ENCODE peak calls at places on chromosomes 11 and 22, in nine cellular contexts. D is colonic mucosa; X is upper lobe of right lung; T is cardiac muscle cell; V is suprapubic skin; R is BE2C; Y is CD8-positive, alpha-beta memory T cell; F is CD4-positive, CD25-positive, alpha-beta regulatory T cell; O is psoas muscle. Z is an unnamed sample.
A peak's percentile ranks its signal among the peaks of the same experiment; 100 is the strongest.

GRCh38 chr22:50252081-50253045 is 1.3 kb upstream of the HDAC10 start:
- DNase-seq in R (peak; percentile 86), O (peak; percentile 87), Y (peak; percentile 54), V (peak; percentile 91), D (peak; percentile 85), T (peak; percentile 71), X (peak; percentile 90), F (peak; percentile 71), Z (peak; percentile 53)

GRCh38 chr11:62875698-62876483 is 4.8 kb upstream of the SLC3A2 start:
- DNase-seq in F (no peak), O (no peak), D (no peak), X (no peak), Y (no peak), R (no peak), V (no peak), T (no peak), Z (no peak)

GRCh38 chr11:1877211-1878133 is 14.2 kb downstream of the PRR33 start:
- DNase-seq in X (peak; percentile 65), O (peak; percentile 80), Y (no peak), V (peak; percentile 86), F (no peak), R (peak; percentile 54), D (peak; percentile 45), T (peak; percentile 73), Z (no peak)

GRCh38 chr11:65300621-65301290 is 13.9 kb upstream of the CDC42EP2 start:
- DNase-seq in X (no peak), O (peak; percentile 20), F (no peak), R (no peak), D (no peak), Y (no peak), V (no peak), T (no peak), Z (no peak)

GRCh38 chr22:40791241-40791640 is 27.9 kb downstream of the SLC25A17 start:
- DNase-seq in R (no peak), O (no peak), Y (no peak), F (no peak), V (no peak), D (no peak), X (no peak), T (peak; percentile 28), Z (no peak)

GRCh38 chr11:78420255-78420764 is 2.7 kb upstream of the GAB2 start:
- DNase-seq in O (peak; percentile 72), V (peak; percentile 87), D (peak; percentile 77), X (peak; percentile 69), Y (peak; percentile 28), T (peak; percentile 94), R (peak; percentile 74), F (peak; percentile 35), Z (no peak)

GRCh38 chr11:65355776-65356393 is 1.3 kb downstream of the TIGD3 start:
- DNase-seq in X (peak; percentile 75), T (peak; percentile 46), R (no peak), V (no peak), Y (no peak), O (peak; percentile 61), F (no peak), D (peak; percentile 44), Z (no peak)

GRCh38 chr22:33983558-33983957 is 63.3 kb upstream of the LARGE1 start:
- DNase-seq in T (no peak), F (no peak), X (no peak), R (no peak), O (no peak), V (no peak), D (no peak), Y (no peak), Z (no peak)

GRCh38 chr22:35325209-35325608 is 25.5 kb downstream of the TOM1 start:
- DNase-seq in D (no peak), Y (no peak), F (no peak), R (no peak), O (no peak), T (no peak), V (no peak), X (no peak), Z (no peak)

GRCh38 chr11:134976540-134976939 is 564.5 kb upstream of the B3GAT1 start:
- DNase-seq in T (no peak), R (no peak), O (no peak), X (no peak), F (no peak), Y (no peak), D (no peak), V (peak; percentile 69), Z (no peak)

GRCh38 chr11:78666675-78667129 is 92.0 kb upstream of the NARS2 start:
- DNase-seq in O (no peak), V (no peak), T (peak; percentile 51), D (no peak), Y (no peak), X (no peak), F (no peak), R (no peak), Z (no peak)

GRCh38 chr11:32435511-32435946 is at the start of gene WT1:
- DNase-seq in Y (no peak), O (no peak), X (no peak), R (peak; percentile 59), D (no peak), V (no peak), T (peak; percentile 91), F (no peak), Z (no peak)

GRCh38 chr22:17847360-17848078 is 73.2 kb upstream of the BID start:
- DNase-seq in X (no peak), D (no peak), T (no peak), O (no peak), R (peak; percentile 85), F (no peak), V (no peak), Y (no peak), Z (no peak)

GRCh38 chr22:24145446-24146189 is 35.7 kb upstream of the SUSD2 start:
- DNase-seq in T (no peak), O (no peak), X (no peak), D (no peak), F (no peak), R (no peak), V (no peak), Y (no peak), Z (no peak)

GRCh38 chr22:21641417-21641794 is 696 bp upstream of the SDF2L1 start:
- DNase-seq in O (peak; percentile 63), D (peak; percentile 68), R (peak; percentile 44), T (peak; percentile 64), Y (no peak), V (no peak), F (no peak), X (peak; percentile 79), Z (no peak)

GRCh38 chr22:21640810-21641209 is 1.3 kb upstream of the SDF2L1 start:
- DNase-seq in T (no peak), V (no peak), F (no peak), X (no peak), D (no peak), O (no peak), R (no peak), Y (no peak), Z (no peak)

GRCh38 chr22:21641795-21642583 is at the start of gene SDF2L1:
- DNase-seq in T (peak; percentile 99), R (peak; percentile 99), V (peak; percentile 99), Y (peak; percentile 97), O (peak; percentile 99), F (peak; percentile 99), D (peak; percentile 99), X (peak; percentile 99), Z (peak; percentile 98)

GRCh38 chr22:21642584-21643448 is 714 bp downstream of the SDF2L1 start:
- DNase-seq in X (peak; percentile 75), D (peak; percentile 78), F (peak; percentile 53), R (peak; percentile 82), T (peak; percentile 44), O (peak; percentile 65), V (no peak), Y (peak; percentile 44), Z (no peak)

DNA sequence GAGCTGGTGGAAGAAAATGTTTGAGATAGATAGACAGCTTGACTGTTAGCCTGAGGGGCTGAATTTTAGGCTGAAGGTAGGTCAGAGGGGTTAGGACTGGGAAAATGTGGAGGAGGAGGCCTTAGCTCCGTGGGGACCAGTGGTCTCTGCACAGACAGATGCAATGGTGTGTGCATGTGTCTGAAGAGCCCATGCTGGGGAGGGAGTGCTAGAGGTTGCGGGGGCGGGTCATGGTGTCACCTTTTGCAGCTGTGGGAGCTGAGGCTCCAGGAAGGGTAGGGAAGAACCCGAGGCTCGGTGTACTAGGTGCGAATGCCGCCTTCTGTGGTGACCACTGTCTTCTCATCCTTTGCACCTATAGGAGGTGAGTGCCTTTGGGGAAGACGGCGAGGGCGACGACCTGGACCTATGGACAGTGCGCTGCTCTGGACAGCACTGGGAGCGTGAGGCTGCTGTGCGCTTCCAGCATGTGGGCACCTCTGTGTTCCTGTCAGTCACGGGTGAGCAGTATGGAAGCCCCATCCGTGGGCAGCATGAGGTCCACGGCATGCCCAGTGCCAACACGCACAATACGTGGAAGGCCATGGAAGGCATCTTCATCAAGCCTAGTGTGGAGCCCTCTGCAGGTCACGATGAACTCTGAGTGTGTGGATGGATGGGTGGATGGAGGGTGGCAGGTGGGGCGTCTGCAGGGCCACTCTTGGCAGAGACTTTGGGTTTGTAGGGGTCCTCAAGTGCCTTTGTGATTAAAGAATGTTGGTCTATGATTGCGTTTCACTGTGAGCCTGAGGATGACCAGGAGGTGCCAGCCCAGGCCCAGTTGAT is 1.6 kb downstream of the SDF2L1 start:
- DNase-seq in V (no peak), F (no peak), R (no peak), D (no peak), T (no peak), O (no peak), X (no peak), Y (no peak), Z (no peak)
- H3K4me3 ChIP-seq in V (no peak overlapping the region), F (no peak overlapping the region), R (peak overlapping the region; percentile 77), D (no peak overlapping the region), T (no peak overlapping the region), O (peak overlapping the region; percentile 81), X (peak overlapping the region; percentile 78), Y (peak overlapping the region; percentile 86), Z (no peak overlapping the region)

GRCh38 chr11:82216927-82217570 is 516.6 kb downstream of the FAM181B start:
- DNase-seq in F (no peak), O (no peak), Y (no peak), R (no peak), T (no peak), X (no peak), V (no peak), D (no peak), Z (no peak)
- H3K36me3 ChIP-seq in F (no peaks in the 10 kb centered on the region), O (no peaks in the 10 kb centered on the region), Y (no peaks in the 10 kb centered on the region), R (no peaks in the 10 kb centered on the region), T (no peaks in the 10 kb centered on the region), X (no peaks in the 10 kb centered on the region), V (no peaks in the 10 kb centered on the region), D (no peaks in the 10 kb centered on the region), Z (no peaks in the 10 kb centered on the region)

GRCh38 chr11:118610773-118611432 is 3.5 kb downstream of the PHLDB1 start:
- DNase-seq in R (no peak), O (peak; percentile 84), T (peak; percentile 78), F (peak; percentile 81), Y (peak; percentile 82), X (peak; percentile 94), V (peak; percentile 89), D (peak; percentile 87), Z (peak; percentile 79)
- H3K4me3 ChIP-seq in R (no peak overlapping the region), O (peak overlapping the region; percentile 68), T (peak overlapping the region; percentile 21), F (no peak overlapping the region), Y (peak overlapping the region; percentile 43), X (peak overlapping the region; percentile 55), V (peak overlapping the region; percentile 69), D (peak overlapping the region; percentile 44), Z (peak overlapping the region; percentile 68)

DNA sequence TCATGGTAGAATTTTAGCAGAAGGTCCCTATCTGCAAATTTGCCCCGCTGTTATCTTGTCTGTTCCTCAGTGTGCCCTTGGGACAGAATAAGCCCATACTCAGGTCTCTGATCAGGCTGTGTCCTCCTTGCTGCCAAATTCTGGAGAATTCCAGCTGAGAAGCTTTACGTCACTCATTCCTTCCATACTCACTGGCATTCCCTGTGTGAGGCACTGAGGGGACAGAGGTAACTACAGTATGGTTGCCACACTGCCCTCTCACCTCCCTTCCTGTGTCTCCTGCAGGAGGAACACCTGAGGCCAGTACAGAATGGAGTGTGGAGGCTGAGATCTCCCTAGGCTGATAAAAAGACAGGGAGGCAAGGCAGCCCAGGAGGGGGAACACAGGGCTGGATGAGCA is 31.5 kb downstream of the SHISA8 start:
- DNase-seq in D (no peak), Y (no peak), T (no peak), X (no peak), V (no peak), R (no peak), F (no peak), O (no peak), Z (no peak)
- H3K36me3 ChIP-seq in D (peaks cover 48% of the 10 kb centered on the region), Y (peaks cover 71% of the 10 kb centered on the region), T (peaks cover 92% of the 10 kb centered on the region), X (peaks cover 95% of the 10 kb centered on the region), V (peaks cover 96% of the 10 kb centered on the region), R (peaks cover 96% of the 10 kb centered on the region), F (peaks cover 80% of the 10 kb centered on the region), O (peaks cover 96% of the 10 kb centered on the region), Z (peaks cover 86% of the 10 kb centered on the region)